ENCODE peak calls at places on chromosomes 2 and 18, in eight cellular contexts. One of them, this sample, is unnamed.

GRCh38 chr2:233112261-233113113 is 52.3 kb downstream of the INPP5D start:
- DNase-seq in stimulated activated CD8-positive, alpha-beta memory T cell treated with anti-CD3 and anti-CD28 coated beads, Interleukin-4, amount 100 ng/mL, for 48 hours: no peak
- DNase-seq in NCI-H1092: no peak
- DNase-seq in NCI-H2171 treated with DMSO at 0.1 percent for 48 hours: peak
- DNase-seq in colonic mucosa: no peak
- DNase-seq in EL: no peak
- DNase-seq in HepG2: no peak
- DNase-seq in Daoy: no peak
- DNase-seq in this sample: no peak

GRCh38 chr2:104734937-104735586 is 118.9 kb upstream of the POU3F3 start:
- DNase-seq in stimulated activated CD8-positive, alpha-beta memory T cell treated with anti-CD3 and anti-CD28 coated beads, Interleukin-4, amount 100 ng/mL, for 48 hours: no peak
- DNase-seq in NCI-H1092: no peak
- DNase-seq in NCI-H2171 treated with DMSO at 0.1 percent for 48 hours: no peak
- DNase-seq in colonic mucosa: no peak
- DNase-seq in EL: no peak
- DNase-seq in HepG2: no peak
- DNase-seq in Daoy: peak
- DNase-seq in this sample: no peak

GRCh38 chr18:57998461-57998860 is 45.6 kb upstream of the NEDD4L start:
- DNase-seq in stimulated activated CD8-positive, alpha-beta memory T cell treated with anti-CD3 and anti-CD28 coated beads, Interleukin-4, amount 100 ng/mL, for 48 hours: no peak
- DNase-seq in NCI-H1092: no peak
- DNase-seq in NCI-H2171 treated with DMSO at 0.1 percent for 48 hours: no peak
- DNase-seq in colonic mucosa: no peak
- DNase-seq in EL: peak
- DNase-seq in HepG2: peak
- DNase-seq in Daoy: no peak
- DNase-seq in this sample: no peak

GRCh38 chr2:50491541-50492114 is 540.3 kb downstream of the NRXN1 start:
- DNase-seq in stimulated activated CD8-positive, alpha-beta memory T cell treated with anti-CD3 and anti-CD28 coated beads, Interleukin-4, amount 100 ng/mL, for 48 hours: peak
- DNase-seq in NCI-H1092: no peak
- DNase-seq in NCI-H2171 treated with DMSO at 0.1 percent for 48 hours: peak
- DNase-seq in colonic mucosa: no peak
- DNase-seq in EL: peak
- DNase-seq in HepG2: peak
- DNase-seq in Daoy: peak
- DNase-seq in this sample: no peak

GRCh38 chr2:227127236-227127635 is 36.8 kb downstream of the COL4A4 start:
- DNase-seq in stimulated activated CD8-positive, alpha-beta memory T cell treated with anti-CD3 and anti-CD28 coated beads, Interleukin-4, amount 100 ng/mL, for 48 hours: no peak
- DNase-seq in NCI-H1092: peak
- DNase-seq in NCI-H2171 treated with DMSO at 0.1 percent for 48 hours: no peak
- DNase-seq in colonic mucosa: no peak
- DNase-seq in EL: no peak
- DNase-seq in HepG2: no peak
- DNase-seq in Daoy: no peak
- DNase-seq in this sample: no peak

GRCh38 chr2:219444566-219445091 is 10.0 kb downstream of the SPEG start:
- DNase-seq in stimulated activated CD8-positive, alpha-beta memory T cell treated with anti-CD3 and anti-CD28 coated beads, Interleukin-4, amount 100 ng/mL, for 48 hours: no peak
- DNase-seq in NCI-H1092: no peak
- DNase-seq in NCI-H2171 treated with DMSO at 0.1 percent for 48 hours: peak
- DNase-seq in colonic mucosa: no peak
- DNase-seq in EL: no peak
- DNase-seq in HepG2: no peak
- DNase-seq in Daoy: no peak
- DNase-seq in this sample: no peak

GRCh38 chr2:76413436-76413835 is 702.7 kb upstream of the GCFC2 start:
- DNase-seq in stimulated activated CD8-positive, alpha-beta memory T cell treated with anti-CD3 and anti-CD28 coated beads, Interleukin-4, amount 100 ng/mL, for 48 hours: no peak
- DNase-seq in NCI-H1092: no peak
- DNase-seq in NCI-H2171 treated with DMSO at 0.1 percent for 48 hours: no peak
- DNase-seq in colonic mucosa: no peak
- DNase-seq in EL: no peak
- DNase-seq in HepG2: no peak
- DNase-seq in Daoy: no peak
- DNase-seq in this sample: no peak

GRCh38 chr2:218407717-218408116 is 8.0 kb downstream of the CTDSP1 start:
- DNase-seq in stimulated activated CD8-positive, alpha-beta memory T cell treated with anti-CD3 and anti-CD28 coated beads, Interleukin-4, amount 100 ng/mL, for 48 hours: no peak
- DNase-seq in NCI-H1092: no peak
- DNase-seq in NCI-H2171 treated with DMSO at 0.1 percent for 48 hours: peak
- DNase-seq in colonic mucosa: no peak
- DNase-seq in EL: no peak
- DNase-seq in HepG2: no peak
- DNase-seq in Daoy: no peak
- DNase-seq in this sample: no peak

GRCh38 chr2:223647258-223647952 is 45.2 kb upstream of the SCG2 start:
- DNase-seq in stimulated activated CD8-positive, alpha-beta memory T cell treated with anti-CD3 and anti-CD28 coated beads, Interleukin-4, amount 100 ng/mL, for 48 hours: no peak
- DNase-seq in NCI-H1092: no peak
- DNase-seq in NCI-H2171 treated with DMSO at 0.1 percent for 48 hours: no peak
- DNase-seq in colonic mucosa: no peak
- DNase-seq in EL: peak
- DNase-seq in HepG2: no peak
- DNase-seq in Daoy: no peak
- DNase-seq in this sample: no peak

GRCh38 chr2:181300600-181301291 is 156.4 kb upstream of the ITGA4 start:
- DNase-seq in stimulated activated CD8-positive, alpha-beta memory T cell treated with anti-CD3 and anti-CD28 coated beads, Interleukin-4, amount 100 ng/mL, for 48 hours: no peak
- DNase-seq in NCI-H1092: no peak
- DNase-seq in NCI-H2171 treated with DMSO at 0.1 percent for 48 hours: no peak
- DNase-seq in colonic mucosa: no peak
- DNase-seq in EL: no peak
- DNase-seq in HepG2: no peak
- DNase-seq in Daoy: no peak
- DNase-seq in this sample: no peak

GRCh38 chr2:24269270-24269669 is 91.1 kb downstream of the ITSN2 start:
- DNase-seq in stimulated activated CD8-positive, alpha-beta memory T cell treated with anti-CD3 and anti-CD28 coated beads, Interleukin-4, amount 100 ng/mL, for 48 hours: no peak
- DNase-seq in NCI-H1092: no peak
- DNase-seq in NCI-H2171 treated with DMSO at 0.1 percent for 48 hours: no peak
- DNase-seq in colonic mucosa: no peak
- DNase-seq in EL: peak
- DNase-seq in HepG2: peak
- DNase-seq in Daoy: peak
- DNase-seq in this sample: no peak

GRCh38 chr2:46885376-46885775 is 30.2 kb downstream of the MCFD2 start:
- DNase-seq in stimulated activated CD8-positive, alpha-beta memory T cell treated with anti-CD3 and anti-CD28 coated beads, Interleukin-4, amount 100 ng/mL, for 48 hours: no peak
- DNase-seq in NCI-H1092: no peak
- DNase-seq in NCI-H2171 treated with DMSO at 0.1 percent for 48 hours: no peak
- DNase-seq in colonic mucosa: no peak
- DNase-seq in EL: peak
- DNase-seq in HepG2: no peak
- DNase-seq in Daoy: peak
- DNase-seq in this sample: no peak

This sample was measured in B cell.